ENCODE peak calls at places on chromosomes 12 and 14, in six cellular contexts. X, Z, D, A, I and N are unnamed samples.

GRCh38 chr12:5745251-5745888 is 199.7 kb downstream of the ANO2 start:
- DNase-seq in Z (peak), A (peak), X (peak), D (no peak), I (peak), N (peak)

GRCh38 chr14:68306934-68307758 is 485.7 kb downstream of the ZFP36L1 start:
- DNase-seq in A (no peak), I (no peak), D (peak), Z (peak), X (no peak), N (no peak)

GRCh38 chr12:117058442-117059072 is 40.7 kb downstream of the TESC start:
- DNase-seq in D (no peak), I (no peak), X (no peak), Z (no peak), A (no peak), N (no peak)

GRCh38 chr12:78060186-78060585 is 229.5 kb downstream of the NAV3 start:
- DNase-seq in X (no peak), A (no peak), Z (no peak), D (no peak), I (no peak), N (no peak)

GRCh38 chr14:39085933-39086332 is 17.1 kb downstream of the SEC23A start:
- DNase-seq in I (no peak), X (no peak), D (no peak), A (no peak), Z (no peak), N (no peak)

GRCh38 chr12:47360771-47361388 is 281.1 kb upstream of the AMIGO2 start:
- DNase-seq in I (no peak), Z (no peak), D (no peak), X (no peak), A (peak), N (peak)

GRCh38 chr12:108691995-108692808 is 39.1 kb downstream of the CORO1C start:
- DNase-seq in D (peak), Z (peak), X (no peak), I (peak), A (no peak), N (no peak)

GRCh38 chr14:88505621-88506020 is 49.2 kb downstream of the PTPN21 start:
- DNase-seq in I (no peak), X (no peak), Z (peak), D (no peak), A (no peak), N (no peak)

GRCh38 chr12:123131291-123131831 is 19.5 kb downstream of the PITPNM2 start:
- DNase-seq in I (no peak), Z (peak), A (no peak), D (peak), X (no peak), N (no peak)

GRCh38 chr14:70888151-70888499 is 19.1 kb upstream of the PCNX1 start:
- DNase-seq in I (no peak), X (no peak), Z (no peak), A (no peak), D (no peak), N (no peak)

GRCh38 chr14:33165144-33165925 is 226.7 kb downstream of the NPAS3 start:
- DNase-seq in Z (no peak), D (no peak), I (no peak), X (no peak), A (no peak), N (no peak)

GRCh38 chr14:36717363-36717762 is 55.7 kb downstream of the PAX9 start:
- DNase-seq in I (no peak), X (no peak), Z (no peak), A (no peak), D (peak), N (no peak)

GRCh38 chr12:29403991-29404390 is 23.0 kb upstream of the ERGIC2 start:
- DNase-seq in Z (no peak), D (no peak), X (no peak), I (no peak), A (no peak), N (no peak)

GRCh38 chr12:10600988-10601387 is 12.4 kb downstream of the MAGOHB start:
- DNase-seq in A (no peak), Z (no peak), X (no peak), D (no peak), I (no peak), N (no peak)

GRCh38 chr12:112374166-112374740 is 8.0 kb downstream of the HECTD4 start:
- DNase-seq in I (no peak), A (no peak), X (no peak), D (no peak), Z (no peak), N (no peak)

GRCh38 chr14:94363171-94363624 is 25.2 kb downstream of the SERPINA1 start:
- DNase-seq in D (no peak), I (no peak), A (no peak), Z (no peak), X (no peak), N (no peak)

GRCh38 chr12:94458882-94459772 is 540 bp downstream of the CEP83 start:
- DNase-seq in Z (peak), X (peak), D (peak), I (no peak), A (no peak), N (peak)